ENCODE peak calls at places on chromosome 6, in seven cellular contexts. E is amniotic stem cell, V is posterior cingulate gyrus, D is HEK293T, I is lung, P is renal cortical epithelial cell, J is RPMI8226. G is an unnamed sample.

GRCh38 chr6:112800916-112801315 is 453.8 kb downstream of the RFPL4B start:
- DNase-seq in E (no peak), J (no peak), P (no peak), I (no peak), V (no peak), D (no peak), G (no peak)

GRCh38 chr6:104771258-104771832 is 88.4 kb downstream of the HACE1 start:
- DNase-seq in J (no peak), P (peak; percentile 45), I (no peak), D (peak; percentile 14), V (no peak), E (no peak), G (peak; percentile 2)

GRCh38 chr6:163147988-163148387 is 266.5 kb upstream of the QKI start:
- DNase-seq in P (no peak), V (no peak), J (peak; percentile 8), D (no peak), I (no peak), E (no peak), G (no peak)

GRCh38 chr6:6918216-6918983 is 189.4 kb upstream of the RREB1 start:
- DNase-seq in J (peak; percentile 36), I (no peak), V (peak; percentile 91), P (peak; percentile 83), D (no peak), E (no peak), G (no peak)

GRCh38 chr6:137150072-137150471 is 23.4 kb downstream of the IL22RA2 start:
- DNase-seq in D (no peak), I (no peak), J (no peak), P (no peak), E (no peak), V (no peak), G (no peak)

GRCh38 chr6:85458782-85459181 is 8.9 kb downstream of the NT5E start:
- DNase-seq in P (peak; percentile 74), J (no peak), V (no peak), I (no peak), D (no peak), E (no peak), G (no peak)

GRCh38 chr6:53624491-53624890 is 41.1 kb downstream of the KLHL31 start:
- DNase-seq in P (peak; percentile 93), I (no peak), V (no peak), J (no peak), E (no peak), D (no peak), G (no peak)

GRCh38 chr6:13500264-13500663 is 12.9 kb upstream of the GFOD1 start:
- DNase-seq in V (no peak), E (no peak), P (no peak), J (no peak), D (no peak), I (no peak), G (no peak)

GRCh38 chr6:12977851-12978250 is 261.3 kb downstream of the PHACTR1 start:
- DNase-seq in I (no peak), V (peak; percentile 75), P (no peak), J (no peak), E (no peak), D (no peak), G (no peak)

GRCh38 chr6:45116714-45117410 is 211.3 kb upstream of the RUNX2 start:
- DNase-seq in I (no peak), V (no peak), J (no peak), E (peak; percentile 25), P (peak; percentile 68), D (no peak), G (no peak)

GRCh38 chr6:137717074-137718073 is 149.7 kb upstream of the TNFAIP3 start:
- DNase-seq in J (no peak), E (no peak), I (no peak), D (no peak), V (no peak), P (peak; percentile 62), G (no peak)

GRCh38 chr6:49490633-49491032 is 9.1 kb upstream of the GLYATL3 start:
- DNase-seq in I (no peak), E (no peak), P (no peak), D (no peak), J (no peak), V (no peak), G (no peak)

GRCh38 chr6:25972902-25973301 is 10.3 kb downstream of the TRIM38 start:
- DNase-seq in V (no peak), E (no peak), J (no peak), D (no peak), I (no peak), P (no peak), G (no peak)

GRCh38 chr6:76694779-76695178 is 622.3 kb upstream of the IMPG1 start:
- DNase-seq in D (no peak), I (no peak), V (no peak), J (no peak), E (no peak), P (no peak), G (no peak)

GRCh38 chr6:101276066-101276465 is 117.4 kb upstream of the GRIK2 start:
- DNase-seq in J (no peak), D (no peak), V (no peak), I (no peak), P (peak; percentile 47), E (no peak), G (no peak)

GRCh38 chr6:153618371-153619328 is 420.4 kb upstream of the OPRM1 start:
- DNase-seq in V (no peak), D (no peak), E (no peak), P (no peak), J (no peak), I (no peak), G (no peak)

GRCh38 chr6:19549109-19549508 is 288.1 kb upstream of the ID4 start:
- DNase-seq in V (no peak), D (no peak), I (no peak), P (no peak), J (no peak), E (no peak), G (no peak)

GRCh38 chr6:56955171-56956155 is 556 bp downstream of the BEND6 start:
- DNase-seq in J (peak; percentile 93), D (peak; percentile 83), I (peak; percentile 79), E (peak; percentile 83), V (peak; percentile 94), P (peak; percentile 78), G (peak; percentile 87)

GRCh38 chr6:76697585-76697984 is 625.1 kb upstream of the IMPG1 start:
- DNase-seq in I (no peak), P (peak; percentile 10), D (peak; percentile 7), E (no peak), J (no peak), V (no peak), G (no peak)